ENCODE peak calls at places on chromosomes 4 and X, in nine cellular contexts. One of them, this sample, is unnamed.

GRCh38 chr4:54571762-54572542 is 85.8 kb upstream of the KIT start:
- DNase-seq in activated T-cell treated with anti-CD3 and anti-CD28 coated beads for 48 hours: no peak
- DNase-seq in activated T-helper 1 cell treated with anti-CD3 and anti-CD28 coated beads, Interleukin-2, amount 50 U/mL, for 16 hours: no peak
- DNase-seq in OCI-M1: no peak
- DNase-seq in COR-L47: no peak
- DNase-seq in GM13976: no peak
- DNase-seq in putamen: no peak
- DNase-seq in GM04504: no peak
- DNase-seq in stimulated activated CD4-positive, alpha-beta T cell treated with anti-CD3 and anti-CD28 coated beads, Interleukin-12 subunit alpha, Interleukin-12 subunit beta, amount 100 ng/mL, for 4 hours: no peak
- DNase-seq in this sample: no peak

GRCh38 chr4:182144621-182145359 is 98.4 kb upstream of the TENM3 start:
- DNase-seq in GM04504: no peak
- DNase-seq in putamen: no peak
- DNase-seq in activated T-helper 1 cell treated with anti-CD3 and anti-CD28 coated beads, Interleukin-2, amount 50 U/mL, for 16 hours: no peak
- DNase-seq in COR-L47: peak
- DNase-seq in stimulated activated CD4-positive, alpha-beta T cell treated with anti-CD3 and anti-CD28 coated beads, Interleukin-12 subunit alpha, Interleukin-12 subunit beta, amount 100 ng/mL, for 4 hours: no peak
- DNase-seq in activated T-cell treated with anti-CD3 and anti-CD28 coated beads for 48 hours: no peak
- DNase-seq in GM13976: peak
- DNase-seq in OCI-M1: no peak
- DNase-seq in this sample: no peak

GRCh38 chrX:41516995-41517660 is 70.0 kb downstream of the NYX start:
- DNase-seq in COR-L47: no peak
- DNase-seq in activated T-cell treated with anti-CD3 and anti-CD28 coated beads for 48 hours: no peak
- DNase-seq in OCI-M1: no peak
- DNase-seq in stimulated activated CD4-positive, alpha-beta T cell treated with anti-CD3 and anti-CD28 coated beads, Interleukin-12 subunit alpha, Interleukin-12 subunit beta, amount 100 ng/mL, for 4 hours: no peak
- DNase-seq in activated T-helper 1 cell treated with anti-CD3 and anti-CD28 coated beads, Interleukin-2, amount 50 U/mL, for 16 hours: no peak
- DNase-seq in putamen: peak
- DNase-seq in GM13976: no peak
- DNase-seq in GM04504: no peak
- DNase-seq in this sample: no peak

GRCh38 chrX:129706395-129707072 is 32.2 kb upstream of the XPNPEP2 start:
- DNase-seq in COR-L47: peak
- DNase-seq in activated T-helper 1 cell treated with anti-CD3 and anti-CD28 coated beads, Interleukin-2, amount 50 U/mL, for 16 hours: no peak
- DNase-seq in GM13976: no peak
- DNase-seq in stimulated activated CD4-positive, alpha-beta T cell treated with anti-CD3 and anti-CD28 coated beads, Interleukin-12 subunit alpha, Interleukin-12 subunit beta, amount 100 ng/mL, for 4 hours: no peak
- DNase-seq in activated T-cell treated with anti-CD3 and anti-CD28 coated beads for 48 hours: no peak
- DNase-seq in GM04504: no peak
- DNase-seq in putamen: peak
- DNase-seq in OCI-M1: no peak
- DNase-seq in this sample: no peak

GRCh38 chrX:97597954-97598353 is 714.2 kb downstream of the RPA4 start:
- DNase-seq in putamen: no peak
- DNase-seq in OCI-M1: no peak
- DNase-seq in GM04504: no peak
- DNase-seq in activated T-cell treated with anti-CD3 and anti-CD28 coated beads for 48 hours: peak
- DNase-seq in stimulated activated CD4-positive, alpha-beta T cell treated with anti-CD3 and anti-CD28 coated beads, Interleukin-12 subunit alpha, Interleukin-12 subunit beta, amount 100 ng/mL, for 4 hours: no peak
- DNase-seq in activated T-helper 1 cell treated with anti-CD3 and anti-CD28 coated beads, Interleukin-2, amount 50 U/mL, for 16 hours: no peak
- DNase-seq in COR-L47: no peak
- DNase-seq in GM13976: no peak
- DNase-seq in this sample: no peak

GRCh38 chr4:40506492-40506891 is 123.2 kb downstream of the RBM47 start:
- DNase-seq in OCI-M1: no peak
- DNase-seq in putamen: no peak
- DNase-seq in GM13976: no peak
- DNase-seq in GM04504: no peak
- DNase-seq in stimulated activated CD4-positive, alpha-beta T cell treated with anti-CD3 and anti-CD28 coated beads, Interleukin-12 subunit alpha, Interleukin-12 subunit beta, amount 100 ng/mL, for 4 hours: no peak
- DNase-seq in activated T-cell treated with anti-CD3 and anti-CD28 coated beads for 48 hours: no peak
- DNase-seq in activated T-helper 1 cell treated with anti-CD3 and anti-CD28 coated beads, Interleukin-2, amount 50 U/mL, for 16 hours: no peak
- DNase-seq in COR-L47: no peak
- DNase-seq in this sample: no peak

GRCh38 chrX:38142598-38142997 is 78.1 kb downstream of the SRPX start:
- DNase-seq in GM04504: no peak
- DNase-seq in activated T-cell treated with anti-CD3 and anti-CD28 coated beads for 48 hours: no peak
- DNase-seq in GM13976: no peak
- DNase-seq in activated T-helper 1 cell treated with anti-CD3 and anti-CD28 coated beads, Interleukin-2, amount 50 U/mL, for 16 hours: no peak
- DNase-seq in stimulated activated CD4-positive, alpha-beta T cell treated with anti-CD3 and anti-CD28 coated beads, Interleukin-12 subunit alpha, Interleukin-12 subunit beta, amount 100 ng/mL, for 4 hours: no peak
- DNase-seq in OCI-M1: no peak
- DNase-seq in COR-L47: no peak
- DNase-seq in putamen: no peak
- DNase-seq in this sample: peak

GRCh38 chrX:30153881-30154260 is 61.5 kb upstream of the MAGEB2 start:
- DNase-seq in stimulated activated CD4-positive, alpha-beta T cell treated with anti-CD3 and anti-CD28 coated beads, Interleukin-12 subunit alpha, Interleukin-12 subunit beta, amount 100 ng/mL, for 4 hours: no peak
- DNase-seq in activated T-cell treated with anti-CD3 and anti-CD28 coated beads for 48 hours: no peak
- DNase-seq in COR-L47: no peak
- DNase-seq in OCI-M1: no peak
- DNase-seq in GM13976: no peak
- DNase-seq in GM04504: peak
- DNase-seq in activated T-helper 1 cell treated with anti-CD3 and anti-CD28 coated beads, Interleukin-2, amount 50 U/mL, for 16 hours: no peak
- DNase-seq in putamen: no peak
- DNase-seq in this sample: no peak

GRCh38 chrX:115013705-115014104 is 3.7 kb downstream of the IL13RA2 start:
- DNase-seq in stimulated activated CD4-positive, alpha-beta T cell treated with anti-CD3 and anti-CD28 coated beads, Interleukin-12 subunit alpha, Interleukin-12 subunit beta, amount 100 ng/mL, for 4 hours: no peak
- DNase-seq in GM13976: no peak
- DNase-seq in GM04504: no peak
- DNase-seq in activated T-helper 1 cell treated with anti-CD3 and anti-CD28 coated beads, Interleukin-2, amount 50 U/mL, for 16 hours: no peak
- DNase-seq in COR-L47: no peak
- DNase-seq in activated T-cell treated with anti-CD3 and anti-CD28 coated beads for 48 hours: no peak
- DNase-seq in putamen: no peak
- DNase-seq in OCI-M1: no peak
- DNase-seq in this sample: no peak

GRCh38 chrX:41116948-41117347 is 31.7 kb downstream of the USP9X start:
- DNase-seq in OCI-M1: peak
- DNase-seq in putamen: no peak
- DNase-seq in COR-L47: no peak
- DNase-seq in stimulated activated CD4-positive, alpha-beta T cell treated with anti-CD3 and anti-CD28 coated beads, Interleukin-12 subunit alpha, Interleukin-12 subunit beta, amount 100 ng/mL, for 4 hours: no peak
- DNase-seq in GM04504: no peak
- DNase-seq in activated T-cell treated with anti-CD3 and anti-CD28 coated beads for 48 hours: no peak
- DNase-seq in GM13976: peak
- DNase-seq in activated T-helper 1 cell treated with anti-CD3 and anti-CD28 coated beads, Interleukin-2, amount 50 U/mL, for 16 hours: no peak
- DNase-seq in this sample: no peak

GRCh38 chr4:92406488-92406887 is 102.7 kb downstream of the GRID2 start:
- DNase-seq in GM04504: no peak
- DNase-seq in OCI-M1: no peak
- DNase-seq in activated T-cell treated with anti-CD3 and anti-CD28 coated beads for 48 hours: no peak
- DNase-seq in stimulated activated CD4-positive, alpha-beta T cell treated with anti-CD3 and anti-CD28 coated beads, Interleukin-12 subunit alpha, Interleukin-12 subunit beta, amount 100 ng/mL, for 4 hours: no peak
- DNase-seq in COR-L47: no peak
- DNase-seq in GM13976: no peak
- DNase-seq in putamen: no peak
- DNase-seq in activated T-helper 1 cell treated with anti-CD3 and anti-CD28 coated beads, Interleukin-2, amount 50 U/mL, for 16 hours: no peak
- DNase-seq in this sample: no peak

GRCh38 chrX:115011428-115011827 is 6.0 kb downstream of the IL13RA2 start:
- DNase-seq in GM13976: no peak
- DNase-seq in OCI-M1: no peak
- DNase-seq in activated T-cell treated with anti-CD3 and anti-CD28 coated beads for 48 hours: no peak
- DNase-seq in GM04504: no peak
- DNase-seq in COR-L47: no peak
- DNase-seq in putamen: no peak
- DNase-seq in activated T-helper 1 cell treated with anti-CD3 and anti-CD28 coated beads, Interleukin-2, amount 50 U/mL, for 16 hours: no peak
- DNase-seq in stimulated activated CD4-positive, alpha-beta T cell treated with anti-CD3 and anti-CD28 coated beads, Interleukin-12 subunit alpha, Interleukin-12 subunit beta, amount 100 ng/mL, for 4 hours: no peak
- DNase-seq in this sample: no peak

GRCh38 chr4:2288051-2288541 is 26.2 kb upstream of the MXD4 start:
- DNase-seq in OCI-M1: no peak
- DNase-seq in activated T-cell treated with anti-CD3 and anti-CD28 coated beads for 48 hours: no peak
- DNase-seq in GM13976: no peak
- DNase-seq in GM04504: no peak
- DNase-seq in COR-L47: no peak
- DNase-seq in stimulated activated CD4-positive, alpha-beta T cell treated with anti-CD3 and anti-CD28 coated beads, Interleukin-12 subunit alpha, Interleukin-12 subunit beta, amount 100 ng/mL, for 4 hours: no peak
- DNase-seq in activated T-helper 1 cell treated with anti-CD3 and anti-CD28 coated beads, Interleukin-2, amount 50 U/mL, for 16 hours: no peak
- DNase-seq in putamen: no peak
- DNase-seq in this sample: no peak

GRCh38 chrX:41118156-41118555 is 32.9 kb downstream of the USP9X start:
- DNase-seq in GM04504: no peak
- DNase-seq in COR-L47: no peak
- DNase-seq in activated T-helper 1 cell treated with anti-CD3 and anti-CD28 coated beads, Interleukin-2, amount 50 U/mL, for 16 hours: no peak
- DNase-seq in OCI-M1: no peak
- DNase-seq in putamen: no peak
- DNase-seq in GM13976: no peak
- DNase-seq in stimulated activated CD4-positive, alpha-beta T cell treated with anti-CD3 and anti-CD28 coated beads, Interleukin-12 subunit alpha, Interleukin-12 subunit beta, amount 100 ng/mL, for 4 hours: peak
- DNase-seq in activated T-cell treated with anti-CD3 and anti-CD28 coated beads for 48 hours: peak
- DNase-seq in this sample: no peak

GRCh38 chr4:94406668-94407437 is 44.9 kb upstream of the PDLIM5 start:
- DNase-seq in GM04504: peak
- DNase-seq in COR-L47: peak
- DNase-seq in putamen: peak
- DNase-seq in activated T-cell treated with anti-CD3 and anti-CD28 coated beads for 48 hours: peak
- DNase-seq in stimulated activated CD4-positive, alpha-beta T cell treated with anti-CD3 and anti-CD28 coated beads, Interleukin-12 subunit alpha, Interleukin-12 subunit beta, amount 100 ng/mL, for 4 hours: peak
- DNase-seq in OCI-M1: peak
- DNase-seq in activated T-helper 1 cell treated with anti-CD3 and anti-CD28 coated beads, Interleukin-2, amount 50 U/mL, for 16 hours: peak
- DNase-seq in GM13976: peak
- DNase-seq in this sample: peak

GRCh38 chr4:48483006-48483776 is at the start of gene SLC10A4:
- DNase-seq in putamen: no peak
- DNase-seq in GM04504: no peak
- DNase-seq in GM13976: peak
- DNase-seq in OCI-M1: peak
- DNase-seq in activated T-helper 1 cell treated with anti-CD3 and anti-CD28 coated beads, Interleukin-2, amount 50 U/mL, for 16 hours: no peak
- DNase-seq in stimulated activated CD4-positive, alpha-beta T cell treated with anti-CD3 and anti-CD28 coated beads, Interleukin-12 subunit alpha, Interleukin-12 subunit beta, amount 100 ng/mL, for 4 hours: no peak
- DNase-seq in COR-L47: peak
- DNase-seq in activated T-cell treated with anti-CD3 and anti-CD28 coated beads for 48 hours: peak
- DNase-seq in this sample: no peak

GRCh38 chr4:48205092-48205491 is 64.5 kb downstream of the TEC start:
- DNase-seq in putamen: no peak
- DNase-seq in activated T-cell treated with anti-CD3 and anti-CD28 coated beads for 48 hours: no peak
- DNase-seq in COR-L47: no peak
- DNase-seq in OCI-M1: no peak
- DNase-seq in stimulated activated CD4-positive, alpha-beta T cell treated with anti-CD3 and anti-CD28 coated beads, Interleukin-12 subunit alpha, Interleukin-12 subunit beta, amount 100 ng/mL, for 4 hours: no peak
- DNase-seq in GM04504: no peak
- DNase-seq in GM13976: no peak
- DNase-seq in activated T-helper 1 cell treated with anti-CD3 and anti-CD28 coated beads, Interleukin-2, amount 50 U/mL, for 16 hours: no peak
- DNase-seq in this sample: no peak

GRCh38 chrX:132094169-132094568 is 33.7 kb downstream of the FRMD7 start:
- DNase-seq in activated T-helper 1 cell treated with anti-CD3 and anti-CD28 coated beads, Interleukin-2, amount 50 U/mL, for 16 hours: no peak
- DNase-seq in activated T-cell treated with anti-CD3 and anti-CD28 coated beads for 48 hours: no peak
- DNase-seq in stimulated activated CD4-positive, alpha-beta T cell treated with anti-CD3 and anti-CD28 coated beads, Interleukin-12 subunit alpha, Interleukin-12 subunit beta, amount 100 ng/mL, for 4 hours: no peak
- DNase-seq in OCI-M1: no peak
- DNase-seq in GM04504: no peak
- DNase-seq in putamen: no peak
- DNase-seq in GM13976: no peak
- DNase-seq in COR-L47: no peak
- DNase-seq in this sample: peak

GRCh38 chr4:40924096-40924792 is 174.5 kb downstream of the NSUN7 start:
- DNase-seq in activated T-helper 1 cell treated with anti-CD3 and anti-CD28 coated beads, Interleukin-2, amount 50 U/mL, for 16 hours: peak
- DNase-seq in putamen: no peak
- DNase-seq in stimulated activated CD4-positive, alpha-beta T cell treated with anti-CD3 and anti-CD28 coated beads, Interleukin-12 subunit alpha, Interleukin-12 subunit beta, amount 100 ng/mL, for 4 hours: peak
- DNase-seq in activated T-cell treated with anti-CD3 and anti-CD28 coated beads for 48 hours: peak
- DNase-seq in GM04504: no peak
- DNase-seq in OCI-M1: peak
- DNase-seq in COR-L47: peak
- DNase-seq in GM13976: peak
- DNase-seq in this sample: no peak

GRCh38 chr4:94459462-94460161 is 7.9 kb downstream of the PDLIM5 start:
- DNase-seq in activated T-cell treated with anti-CD3 and anti-CD28 coated beads for 48 hours: no peak
- DNase-seq in OCI-M1: peak
- DNase-seq in putamen: no peak
- DNase-seq in COR-L47: no peak
- DNase-seq in GM04504: no peak
- DNase-seq in GM13976: no peak
- DNase-seq in stimulated activated CD4-positive, alpha-beta T cell treated with anti-CD3 and anti-CD28 coated beads, Interleukin-12 subunit alpha, Interleukin-12 subunit beta, amount 100 ng/mL, for 4 hours: no peak
- DNase-seq in activated T-helper 1 cell treated with anti-CD3 and anti-CD28 coated beads, Interleukin-2, amount 50 U/mL, for 16 hours: no peak
- DNase-seq in this sample: no peak

GRCh38 chr4:155891058-155891457 is 12.4 kb upstream of the TDO2 start:
- DNase-seq in GM13976: no peak
- DNase-seq in putamen: no peak
- DNase-seq in stimulated activated CD4-positive, alpha-beta T cell treated with anti-CD3 and anti-CD28 coated beads, Interleukin-12 subunit alpha, Interleukin-12 subunit beta, amount 100 ng/mL, for 4 hours: no peak
- DNase-seq in OCI-M1: no peak
- DNase-seq in activated T-cell treated with anti-CD3 and anti-CD28 coated beads for 48 hours: no peak
- DNase-seq in activated T-helper 1 cell treated with anti-CD3 and anti-CD28 coated beads, Interleukin-2, amount 50 U/mL, for 16 hours: no peak
- DNase-seq in COR-L47: no peak
- DNase-seq in GM04504: no peak
- DNase-seq in this sample: no peak

GRCh38 chr4:168514249-168514852 is 17.5 kb downstream of the PALLD start:
- DNase-seq in activated T-helper 1 cell treated with anti-CD3 and anti-CD28 coated beads, Interleukin-2, amount 50 U/mL, for 16 hours: no peak
- DNase-seq in putamen: peak
- DNase-seq in GM04504: no peak
- DNase-seq in activated T-cell treated with anti-CD3 and anti-CD28 coated beads for 48 hours: no peak
- DNase-seq in stimulated activated CD4-positive, alpha-beta T cell treated with anti-CD3 and anti-CD28 coated beads, Interleukin-12 subunit alpha, Interleukin-12 subunit beta, amount 100 ng/mL, for 4 hours: no peak
- DNase-seq in OCI-M1: peak
- DNase-seq in COR-L47: peak
- DNase-seq in GM13976: peak
- DNase-seq in this sample: peak

GRCh38 chrX:70030242-70030823 is 19.4 kb downstream of the AWAT2 start:
- DNase-seq in stimulated activated CD4-positive, alpha-beta T cell treated with anti-CD3 and anti-CD28 coated beads, Interleukin-12 subunit alpha, Interleukin-12 subunit beta, amount 100 ng/mL, for 4 hours: peak
- DNase-seq in COR-L47: peak
- DNase-seq in putamen: peak
- DNase-seq in OCI-M1: peak
- DNase-seq in GM13976: peak
- DNase-seq in activated T-helper 1 cell treated with anti-CD3 and anti-CD28 coated beads, Interleukin-2, amount 50 U/mL, for 16 hours: no peak
- DNase-seq in activated T-cell treated with anti-CD3 and anti-CD28 coated beads for 48 hours: peak
- DNase-seq in GM04504: peak
- DNase-seq in this sample: peak

GRCh38 chr4:102825261-102826071 is 1.9 kb downstream of the UBE2D3 start:
- DNase-seq in COR-L47: peak
- DNase-seq in GM04504: peak
- DNase-seq in OCI-M1: peak
- DNase-seq in putamen: peak
- DNase-seq in activated T-cell treated with anti-CD3 and anti-CD28 coated beads for 48 hours: no peak
- DNase-seq in stimulated activated CD4-positive, alpha-beta T cell treated with anti-CD3 and anti-CD28 coated beads, Interleukin-12 subunit alpha, Interleukin-12 subunit beta, amount 100 ng/mL, for 4 hours: peak
- DNase-seq in activated T-helper 1 cell treated with anti-CD3 and anti-CD28 coated beads, Interleukin-2, amount 50 U/mL, for 16 hours: no peak
- DNase-seq in GM13976: no peak
- DNase-seq in this sample: peak

GRCh38 chr4:74822603-74823002 is 28.3 kb upstream of the BTC start:
- DNase-seq in GM13976: no peak
- DNase-seq in stimulated activated CD4-positive, alpha-beta T cell treated with anti-CD3 and anti-CD28 coated beads, Interleukin-12 subunit alpha, Interleukin-12 subunit beta, amount 100 ng/mL, for 4 hours: no peak
- DNase-seq in COR-L47: no peak
- DNase-seq in GM04504: no peak
- DNase-seq in OCI-M1: no peak
- DNase-seq in putamen: no peak
- DNase-seq in activated T-helper 1 cell treated with anti-CD3 and anti-CD28 coated beads, Interleukin-2, amount 50 U/mL, for 16 hours: no peak
- DNase-seq in activated T-cell treated with anti-CD3 and anti-CD28 coated beads for 48 hours: no peak
- DNase-seq in this sample: no peak

GRCh38 chr4:137430171-137430570 is 102.1 kb downstream of the PCDH18 start:
- DNase-seq in activated T-helper 1 cell treated with anti-CD3 and anti-CD28 coated beads, Interleukin-2, amount 50 U/mL, for 16 hours: no peak
- DNase-seq in COR-L47: no peak
- DNase-seq in GM04504: no peak
- DNase-seq in putamen: no peak
- DNase-seq in activated T-cell treated with anti-CD3 and anti-CD28 coated beads for 48 hours: no peak
- DNase-seq in stimulated activated CD4-positive, alpha-beta T cell treated with anti-CD3 and anti-CD28 coated beads, Interleukin-12 subunit alpha, Interleukin-12 subunit beta, amount 100 ng/mL, for 4 hours: no peak
- DNase-seq in GM13976: no peak
- DNase-seq in OCI-M1: no peak
- DNase-seq in this sample: no peak

GRCh38 chrX:155127465-155127864 is 56.2 kb downstream of the BRCC3 start:
- DNase-seq in activated T-cell treated with anti-CD3 and anti-CD28 coated beads for 48 hours: no peak
- DNase-seq in OCI-M1: no peak
- DNase-seq in COR-L47: peak
- DNase-seq in putamen: no peak
- DNase-seq in activated T-helper 1 cell treated with anti-CD3 and anti-CD28 coated beads, Interleukin-2, amount 50 U/mL, for 16 hours: no peak
- DNase-seq in GM13976: no peak
- DNase-seq in GM04504: no peak
- DNase-seq in stimulated activated CD4-positive, alpha-beta T cell treated with anti-CD3 and anti-CD28 coated beads, Interleukin-12 subunit alpha, Interleukin-12 subunit beta, amount 100 ng/mL, for 4 hours: no peak
- DNase-seq in this sample: no peak

GRCh38 chr4:61406677-61407076 is 206.6 kb downstream of the ADGRL3 start:
- DNase-seq in GM04504: no peak
- DNase-seq in activated T-cell treated with anti-CD3 and anti-CD28 coated beads for 48 hours: no peak
- DNase-seq in putamen: no peak
- DNase-seq in COR-L47: no peak
- DNase-seq in OCI-M1: no peak
- DNase-seq in GM13976: no peak
- DNase-seq in stimulated activated CD4-positive, alpha-beta T cell treated with anti-CD3 and anti-CD28 coated beads, Interleukin-12 subunit alpha, Interleukin-12 subunit beta, amount 100 ng/mL, for 4 hours: no peak
- DNase-seq in activated T-helper 1 cell treated with anti-CD3 and anti-CD28 coated beads, Interleukin-2, amount 50 U/mL, for 16 hours: no peak
- DNase-seq in this sample: no peak

GRCh38 chr4:35516102-35516501 is 728.2 kb downstream of the ARAP2 start:
- DNase-seq in GM13976: no peak
- DNase-seq in activated T-helper 1 cell treated with anti-CD3 and anti-CD28 coated beads, Interleukin-2, amount 50 U/mL, for 16 hours: no peak
- DNase-seq in putamen: no peak
- DNase-seq in stimulated activated CD4-positive, alpha-beta T cell treated with anti-CD3 and anti-CD28 coated beads, Interleukin-12 subunit alpha, Interleukin-12 subunit beta, amount 100 ng/mL, for 4 hours: no peak
- DNase-seq in COR-L47: no peak
- DNase-seq in OCI-M1: no peak
- DNase-seq in activated T-cell treated with anti-CD3 and anti-CD28 coated beads for 48 hours: no peak
- DNase-seq in GM04504: no peak
- DNase-seq in this sample: no peak

GRCh38 chr4:19776929-19777328 is 474.8 kb upstream of the SLIT2 start:
- DNase-seq in stimulated activated CD4-positive, alpha-beta T cell treated with anti-CD3 and anti-CD28 coated beads, Interleukin-12 subunit alpha, Interleukin-12 subunit beta, amount 100 ng/mL, for 4 hours: no peak
- DNase-seq in OCI-M1: peak
- DNase-seq in GM13976: no peak
- DNase-seq in GM04504: no peak
- DNase-seq in activated T-helper 1 cell treated with anti-CD3 and anti-CD28 coated beads, Interleukin-2, amount 50 U/mL, for 16 hours: no peak
- DNase-seq in activated T-cell treated with anti-CD3 and anti-CD28 coated beads for 48 hours: no peak
- DNase-seq in putamen: no peak
- DNase-seq in COR-L47: no peak
- DNase-seq in this sample: no peak

GRCh38 chrX:135425566-135425965 is 3.8 kb downstream of the SMIM10L2A start:
- DNase-seq in COR-L47: no peak
- DNase-seq in stimulated activated CD4-positive, alpha-beta T cell treated with anti-CD3 and anti-CD28 coated beads, Interleukin-12 subunit alpha, Interleukin-12 subunit beta, amount 100 ng/mL, for 4 hours: no peak
- DNase-seq in OCI-M1: no peak
- DNase-seq in activated T-cell treated with anti-CD3 and anti-CD28 coated beads for 48 hours: no peak
- DNase-seq in GM13976: no peak
- DNase-seq in GM04504: no peak
- DNase-seq in activated T-helper 1 cell treated with anti-CD3 and anti-CD28 coated beads, Interleukin-2, amount 50 U/mL, for 16 hours: no peak
- DNase-seq in putamen: no peak
- DNase-seq in this sample: no peak